ENCODE peak calls at places on chromosomes 13 and 19, in eight cellular contexts. M, E, R, J, Q, D, C and U are unnamed samples.

GRCh38 chr13:79966502-79966901 is 374.4 kb downstream of the SPRY2 start:
- DNase-seq in M (no peak), E (no peak), R (no peak), J (peak), Q (peak), D (no peak), C (no peak), U (no peak)

GRCh38 chr13:111853766-111854165 is 213.2 kb upstream of the SOX1 start:
- DNase-seq in M (no peak), E (no peak), R (no peak), J (peak), Q (no peak), D (no peak), C (no peak), U (no peak)

GRCh38 chr19:18833849-18834643 is 2.3 kb downstream of the UPF1 start:
- DNase-seq in M (peak), E (peak), R (no peak), J (no peak), Q (peak), D (no peak), C (no peak), U (no peak)

GRCh38 chr19:38443458-38444001 is 10.0 kb downstream of the RYR1 start:
- DNase-seq in M (no peak), E (no peak), R (no peak), J (no peak), Q (no peak), D (no peak), C (no peak), U (no peak)

GRCh38 chr13:98350746-98351330 is 173.8 kb upstream of the RNF113B start:
- DNase-seq in M (peak), E (no peak), R (no peak), J (peak), Q (no peak), D (no peak), C (no peak), U (no peak)

GRCh38 chr13:28819046-28819747 is 942 bp upstream of the MTUS2 start:
- DNase-seq in M (no peak), E (no peak), R (no peak), J (no peak), Q (peak), D (no peak), C (peak), U (peak)

GRCh38 chr13:101695870-101696516 is 243.5 kb downstream of the ITGBL1 start:
- DNase-seq in M (no peak), E (no peak), R (no peak), J (no peak), Q (peak), D (no peak), C (no peak), U (no peak)

GRCh38 chr13:70016116-70016515 is 91.5 kb upstream of the ATXN8OS start:
- DNase-seq in M (no peak), E (no peak), R (no peak), J (peak), Q (no peak), D (no peak), C (no peak), U (no peak)

GRCh38 chr13:110835721-110836599 is 78.9 kb downstream of the ANKRD10 start:
- DNase-seq in M (no peak), E (no peak), R (no peak), J (no peak), Q (no peak), D (no peak), C (no peak), U (no peak)

GRCh38 chr13:49214917-49215376 is 5.2 kb upstream of the MLNR start:
- DNase-seq in M (peak), E (peak), R (peak), J (peak), Q (no peak), D (no peak), C (no peak), U (no peak)

GRCh38 chr13:28530729-28531194 is 35.8 kb upstream of the FLT1 start:
- DNase-seq in M (no peak), E (no peak), R (no peak), J (no peak), Q (peak), D (no peak), C (no peak), U (no peak)

GRCh38 chr13:26372747-26373146 is 118.8 kb downstream of the CDK8 start:
- DNase-seq in M (no peak), E (no peak), R (no peak), J (no peak), Q (no peak), D (no peak), C (no peak), U (no peak)

GRCh38 chr13:67632590-67632989 is 402.5 kb upstream of the PCDH9 start:
- DNase-seq in M (no peak), E (no peak), R (no peak), J (no peak), Q (peak), D (no peak), C (no peak), U (no peak)

GRCh38 chr13:77319536-77319935 is 7.4 kb downstream of the MYCBP2 start:
- DNase-seq in M (no peak), E (no peak), R (no peak), J (no peak), Q (no peak), D (no peak), C (no peak), U (no peak)

DNA sequence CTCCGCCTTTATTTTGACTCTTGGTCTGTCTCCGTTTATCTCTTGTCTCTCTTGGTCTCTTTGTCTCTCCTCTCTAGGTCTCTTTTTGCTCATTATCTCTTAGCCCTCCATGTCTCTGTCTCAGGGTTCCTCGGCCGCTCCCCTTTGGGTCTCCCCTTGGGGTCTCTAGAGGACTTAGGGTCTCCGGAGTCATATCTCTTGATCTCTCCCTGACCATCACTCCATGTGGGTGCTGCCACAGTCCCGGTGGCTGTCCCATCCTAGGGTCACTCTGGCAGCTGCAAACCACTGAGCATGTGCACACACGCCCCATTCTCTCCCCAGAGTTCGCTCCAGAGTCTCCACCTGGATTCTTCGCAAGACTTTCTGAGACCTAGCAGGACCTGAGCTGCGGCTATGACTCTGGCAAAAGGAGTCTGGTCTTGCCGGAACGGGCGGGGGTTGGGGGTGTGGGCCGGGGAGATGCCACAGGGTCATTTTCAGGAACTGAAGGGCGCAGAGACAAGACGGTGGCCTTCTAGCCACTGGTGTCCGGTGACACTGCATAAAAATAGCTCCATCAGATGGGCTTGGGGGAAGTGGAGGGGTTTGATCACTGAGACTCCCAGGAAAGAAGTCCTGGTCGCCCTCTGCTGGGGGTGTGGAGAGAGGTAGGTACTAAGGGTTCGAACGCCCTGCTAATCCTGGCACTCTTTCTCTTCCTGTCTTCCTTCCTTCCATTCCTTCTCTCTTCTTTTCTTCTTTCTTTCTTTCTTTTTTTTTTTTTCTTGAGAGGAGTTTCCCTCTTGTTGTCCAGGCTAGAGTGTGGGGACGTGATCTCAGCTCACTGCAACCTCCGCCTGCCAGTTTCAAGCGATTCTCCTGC is 1.2 kb upstream of the KCNA7 start:
- DNase-seq in M (no peak), E (no peak), R (no peak), J (peak), Q (peak), D (no peak), C (peak), U (no peak)
- TF ChIP-seq CTCF in M (no peak), E (no peak), R (no peak), J (peak), Q (peak), D (peak), C (peak), U (peak)

GRCh38 chr19:41701401-41702075 is 6.9 kb upstream of the CEACAM5 start:
- DNase-seq in M (peak), E (peak), R (peak), J (peak), Q (no peak), D (no peak), C (no peak), U (no peak)
- TF ChIP-seq CTCF in M (peak), E (no peak), R (peak), J (peak), Q (no peak), D (no peak), C (peak), U (no peak)

GRCh38 chr19:17418710-17419109 is 1.1 kb upstream of the MVB12A start:
- DNase-seq in M (no peak), E (no peak), R (no peak), J (no peak), Q (no peak), D (no peak), C (no peak), U (no peak)

GRCh38 chr19:17420267-17420924 is 549 bp downstream of the MVB12A start:
- DNase-seq in M (peak), E (peak), R (peak), J (peak), Q (no peak), D (no peak), C (peak), U (peak)

GRCh38 chr19:17421942-17422341 is 2.1 kb downstream of the MVB12A start:
- DNase-seq in M (no peak), E (no peak), R (no peak), J (no peak), Q (no peak), D (no peak), C (no peak), U (no peak)

GRCh38 chr19:17419154-17419490 is 725 bp upstream of the MVB12A start:
- DNase-seq in M (no peak), E (no peak), R (no peak), J (no peak), Q (no peak), D (no peak), C (no peak), U (no peak)

DNA sequence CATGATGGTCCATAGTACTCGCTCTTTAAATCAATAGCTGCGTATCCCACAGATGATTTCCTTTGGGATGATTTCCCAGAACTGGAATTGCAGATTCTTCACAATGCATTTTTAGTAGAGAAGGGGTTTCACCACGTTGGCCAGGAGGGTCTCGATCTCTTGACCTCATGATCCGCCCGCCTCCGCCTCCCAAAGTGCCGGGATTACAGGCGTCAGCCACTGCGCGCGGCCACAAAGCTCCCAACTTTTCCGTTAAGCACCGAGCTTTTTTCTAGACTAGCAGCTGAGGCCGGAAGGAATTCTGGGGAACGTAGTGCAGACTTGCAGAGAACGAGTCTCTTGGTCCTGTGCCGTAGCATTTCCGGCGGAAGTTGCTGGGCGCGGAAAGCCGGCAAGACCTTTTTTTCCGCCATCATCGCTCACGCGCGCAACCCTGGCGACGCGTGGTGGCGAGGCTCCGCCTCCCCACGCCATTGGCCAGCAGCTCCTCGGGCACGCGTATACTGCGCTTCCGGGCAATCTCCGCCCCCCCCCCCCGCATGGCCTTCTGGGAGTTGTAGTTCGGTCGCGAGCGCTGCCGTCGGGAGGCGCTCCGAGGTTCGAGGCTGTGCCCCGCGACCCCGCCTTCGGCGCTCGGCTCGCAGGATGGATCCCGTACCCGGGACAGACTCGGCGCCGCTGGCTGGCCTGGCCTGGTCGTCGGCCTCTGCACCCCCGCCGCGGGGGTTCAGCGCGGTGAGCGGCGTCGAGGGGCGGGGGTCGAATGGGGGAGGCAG is at the start of gene MVB12A:
- DNase-seq in M (peak), E (peak), R (peak), J (peak), Q (peak), D (peak), C (peak), U (peak)
- TF ChIP-seq CTCF in M (no peak), E (no peak), R (no peak), J (no peak), Q (no peak), D (no peak), C (no peak), U (no peak)

GRCh38 chr19:46402725-46403124 is 10.6 kb downstream of the CCDC8 start:
- DNase-seq in M (no peak), E (no peak), R (no peak), J (no peak), Q (no peak), D (no peak), C (no peak), U (no peak)

GRCh38 chr19:46408611-46409039 is 4.7 kb downstream of the CCDC8 start:
- DNase-seq in M (peak), E (no peak), R (peak), J (peak), Q (peak), D (no peak), C (peak), U (no peak)

GRCh38 chr19:46407891-46408426 is 5.4 kb downstream of the CCDC8 start:
- DNase-seq in M (no peak), E (no peak), R (no peak), J (peak), Q (no peak), D (no peak), C (no peak), U (no peak)

GRCh38 chr19:46404884-46405658 is 8.3 kb downstream of the CCDC8 start:
- DNase-seq in M (no peak), E (no peak), R (no peak), J (peak), Q (peak), D (peak), C (peak), U (no peak)

DNA sequence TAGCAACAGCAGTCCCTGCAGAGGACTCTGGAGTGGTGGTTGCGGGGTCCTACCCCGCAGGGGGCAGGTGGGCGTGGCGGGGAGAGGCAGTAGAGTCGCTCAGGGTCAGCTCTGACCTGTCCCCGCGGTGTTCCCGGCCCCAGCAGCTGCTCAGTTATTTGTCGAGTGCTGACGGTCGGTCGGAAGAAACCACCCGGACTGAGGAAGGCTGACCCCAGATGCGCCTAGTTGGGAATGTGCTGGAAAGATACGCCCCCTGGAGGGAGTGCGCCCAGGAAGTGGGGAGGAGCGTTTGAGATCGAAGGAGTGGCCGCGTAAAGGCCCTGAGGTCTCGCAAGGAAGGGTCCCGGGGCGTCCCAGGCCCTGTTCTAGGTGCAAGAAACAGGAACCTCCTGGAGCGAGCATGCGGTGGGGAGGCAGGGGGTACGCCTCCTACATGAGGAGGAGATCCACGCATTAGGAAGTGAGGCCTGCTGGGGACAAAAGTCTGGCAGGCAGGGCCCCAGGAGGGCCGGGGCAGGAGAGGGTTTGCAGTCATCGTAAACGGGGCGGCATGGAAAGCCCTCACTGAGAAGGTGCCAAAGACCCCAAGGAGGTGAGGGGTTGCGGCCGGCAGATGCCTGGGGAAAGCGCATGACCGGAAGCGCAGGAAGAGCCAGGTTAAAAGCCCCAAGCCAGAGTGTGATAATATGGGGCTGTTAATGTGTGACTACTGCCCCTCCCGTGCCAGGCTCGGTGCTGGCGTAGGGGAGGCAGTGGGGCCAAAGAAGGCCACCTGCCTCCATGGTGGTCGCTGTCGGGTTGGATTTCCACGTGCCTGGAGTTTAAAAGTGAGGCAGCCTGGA is 9.1 kb downstream of the CCDC8 start:
- DNase-seq in M (peak), E (peak), R (no peak), J (peak), Q (peak), D (no peak), C (peak), U (peak)
- TF ChIP-seq CTCF in M (no peak), E (no peak), R (peak), J (peak), Q (no peak), D (no peak), C (peak), U (peak)

GRCh38 chr19:3061214-3062161 is 807 bp downstream of the TLE5 start:
- DNase-seq in M (peak), E (no peak), R (peak), J (no peak), Q (no peak), D (no peak), C (peak), U (no peak)
- TF ChIP-seq CTCF in M (peak), E (peak), R (peak), J (peak), Q (peak), D (peak), C (peak), U (peak)

DNA sequence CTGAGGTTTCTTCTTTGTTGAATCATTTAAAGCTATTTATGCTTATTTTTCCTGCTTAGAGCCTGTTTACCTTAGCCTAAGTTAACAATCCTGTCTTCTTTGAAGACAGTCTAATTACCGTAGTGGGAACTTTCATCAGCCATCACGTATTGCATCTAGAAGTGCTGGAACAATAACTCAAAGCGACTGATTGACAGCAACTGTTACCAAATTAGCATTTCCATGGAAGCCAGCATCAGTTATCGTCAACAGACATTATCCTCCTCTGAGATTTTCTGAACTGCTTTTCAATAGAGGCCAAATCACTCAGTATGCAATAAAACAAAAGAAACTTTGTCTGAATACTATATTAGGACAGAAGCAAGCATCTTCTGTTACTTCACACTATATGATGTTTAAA is 433.3 kb upstream of the SLITRK1 start:
- DNase-seq in M (no peak), E (no peak), R (no peak), J (no peak), Q (no peak), D (no peak), C (no peak), U (no peak)
- TF ChIP-seq CTCF in M (no peak), E (no peak), R (no peak), J (no peak), Q (no peak), D (no peak), C (no peak), U (no peak)

GRCh38 chr13:44648392-44649117 is 72.4 kb upstream of the TSC22D1 start:
- DNase-seq in M (no peak), E (no peak), R (no peak), J (no peak), Q (peak), D (no peak), C (no peak), U (no peak)
- TF ChIP-seq CTCF in M (no peak), E (peak), R (peak), J (peak), Q (peak), D (peak), C (peak), U (peak)

DNA sequence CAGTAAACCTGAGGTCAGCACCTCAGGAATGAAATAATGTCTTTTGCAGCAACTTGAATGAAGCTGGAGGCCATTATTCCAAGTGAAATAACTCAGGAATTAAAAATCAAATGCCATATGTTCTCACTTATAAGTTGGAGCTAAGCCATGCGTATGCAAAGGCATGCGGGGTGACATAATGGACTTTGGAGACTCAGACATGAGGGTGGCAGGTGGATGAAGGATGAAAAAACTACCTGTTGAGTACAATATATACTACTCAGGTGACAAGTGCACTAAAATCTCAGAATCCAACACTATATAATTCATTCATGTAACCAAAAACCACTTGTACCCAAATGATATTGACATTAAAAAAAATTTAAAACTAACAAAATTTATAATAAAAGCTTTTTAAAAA is 1416.9 kb downstream of the UQCRFS1 start:
- DNase-seq in M (no peak), E (no peak), R (no peak), J (no peak), Q (peak), D (no peak), C (no peak), U (no peak)
- TF ChIP-seq CTCF in M (no peak), E (no peak), R (no peak), J (no peak), Q (no peak), D (no peak), C (no peak), U (no peak)